ENCODE peak calls at places on chromosomes 2 and 18, in eight cellular contexts. O is NCI-H1092; P is fibroblast of gingiva; J is mesenteric fat pad; A is stimulated activated CD8-positive, alpha-beta memory T cell treated with anti-CD3 and anti-CD28 coated beads, Interleukin-15, amount 100 ng/mL, for 1 hour; F is T-helper 9 cell; N is HFF-Myc; Y is activated CD8-positive, alpha-beta memory T cell treated with anti-CD3 and anti-CD28 coated beads for 4 hours. E is an unnamed sample.

GRCh38 chr2:69958480-69958879 is 3.0 kb downstream of the ASPRV1 start:
- DNase-seq in Y (no peak), O (no peak), J (peak; percentile 79), A (no peak), F (no peak), P (no peak), N (no peak), E (no peak)

GRCh38 chr2:55869637-55870325 is 53.8 kb downstream of the EFEMP1 start:
- DNase-seq in A (no peak), O (no peak), F (no peak), J (no peak), P (peak; percentile 87), N (no peak), Y (no peak), E (no peak)

GRCh38 chr2:37561615-37562569 is 109.5 kb downstream of the CDC42EP3 start:
- DNase-seq in F (no peak), J (no peak), N (no peak), P (peak; percentile 42), O (no peak), Y (no peak), A (no peak), E (no peak)

GRCh38 chr2:234492687-234493086 is 4.2 kb downstream of the ARL4C start:
- DNase-seq in J (no peak), O (no peak), A (no peak), P (no peak), N (no peak), F (no peak), Y (no peak), E (no peak)

GRCh38 chr2:161136696-161137324 is 23.4 kb upstream of the TANK start:
- DNase-seq in J (no peak), F (peak; percentile 27), N (no peak), A (no peak), P (peak; percentile 6), O (no peak), Y (no peak), E (no peak)

GRCh38 chr2:101596346-101596745 is 101.2 kb upstream of the MAP4K4 start:
- DNase-seq in A (no peak), O (no peak), N (peak; percentile 25), P (no peak), J (no peak), Y (no peak), F (no peak), E (no peak)

GRCh38 chr2:217069263-217070042 is 209.6 kb upstream of the TNP1 start:
- DNase-seq in J (no peak), A (no peak), N (no peak), O (no peak), F (no peak), P (no peak), Y (no peak), E (no peak)

GRCh38 chr18:74412106-74412880 is 44.8 kb downstream of the DIPK1C start:
- DNase-seq in F (no peak), N (no peak), J (peak; percentile 78), Y (no peak), P (no peak), A (no peak), O (peak; percentile 56), E (no peak)

GRCh38 chr18:8901019-8901418 is 195.7 kb downstream of the MTCL1 start:
- DNase-seq in J (no peak), N (no peak), A (no peak), F (no peak), P (no peak), O (no peak), Y (no peak), E (no peak)

GRCh38 chr18:58196164-58196563 is 152.1 kb downstream of the NEDD4L start:
- DNase-seq in N (no peak), F (no peak), J (no peak), P (no peak), O (no peak), A (no peak), Y (no peak), E (no peak)

GRCh38 chr2:239015769-239016675 is 168.1 kb downstream of the TWIST2 start:
- DNase-seq in O (no peak), P (no peak), J (peak; percentile 68), F (no peak), A (no peak), N (no peak), Y (no peak), E (no peak)

GRCh38 chr2:98867539-98868309 is 68.3 kb downstream of the CRACDL start:
- DNase-seq in F (no peak), Y (no peak), P (no peak), A (no peak), J (no peak), N (no peak), O (no peak), E (no peak)

E was measured in osteocyte.